ENCODE peak calls at places on chromosome 4, in seven cellular contexts. One of them, this sample, is unnamed.

GRCh38 chr4:95732061-95732460 is 107.8 kb upstream of the PDHA2 start:
- DNase-seq in tibial artery: no peak
- DNase-seq in naive thymus-derived CD4-positive, alpha-beta T cell: no peak
- DNase-seq in body of pancreas: no peak
- DNase-seq in esophagus squamous epithelium: no peak
- DNase-seq in neuronal stem cell: no peak
- DNase-seq in heart right ventricle: no peak
- DNase-seq in this sample: no peak

GRCh38 chr4:84733343-84734033 is 150.6 kb downstream of the CDS1 start:
- DNase-seq in tibial artery: no peak
- DNase-seq in naive thymus-derived CD4-positive, alpha-beta T cell: no peak
- DNase-seq in body of pancreas: no peak
- DNase-seq in esophagus squamous epithelium: no peak
- DNase-seq in neuronal stem cell: no peak
- DNase-seq in heart right ventricle: peak
- DNase-seq in this sample: no peak

GRCh38 chr4:99300934-99301333 is 10.1 kb upstream of the ADH1A start:
- DNase-seq in tibial artery: peak
- DNase-seq in naive thymus-derived CD4-positive, alpha-beta T cell: no peak
- DNase-seq in body of pancreas: peak
- DNase-seq in esophagus squamous epithelium: no peak
- DNase-seq in neuronal stem cell: no peak
- DNase-seq in heart right ventricle: peak
- DNase-seq in this sample: no peak

GRCh38 chr4:122100508-122100907 is 51.6 kb upstream of the BLTP1 start:
- DNase-seq in tibial artery: no peak
- DNase-seq in naive thymus-derived CD4-positive, alpha-beta T cell: no peak
- DNase-seq in body of pancreas: no peak
- DNase-seq in esophagus squamous epithelium: no peak
- DNase-seq in neuronal stem cell: peak
- DNase-seq in heart right ventricle: no peak
- DNase-seq in this sample: no peak

GRCh38 chr4:478373-478772 is 20.6 kb downstream of the ZNF721 start:
- DNase-seq in tibial artery: no peak
- DNase-seq in naive thymus-derived CD4-positive, alpha-beta T cell: no peak
- DNase-seq in body of pancreas: no peak
- DNase-seq in esophagus squamous epithelium: no peak
- DNase-seq in neuronal stem cell: no peak
- DNase-seq in heart right ventricle: no peak
- DNase-seq in this sample: no peak

GRCh38 chr4:30717208-30718020 is 2.8 kb upstream of the PCDH7 start:
- DNase-seq in tibial artery: peak
- DNase-seq in naive thymus-derived CD4-positive, alpha-beta T cell: peak
- DNase-seq in body of pancreas: no peak
- DNase-seq in esophagus squamous epithelium: no peak
- DNase-seq in neuronal stem cell: peak
- DNase-seq in heart right ventricle: peak
- DNase-seq in this sample: peak

GRCh38 chr4:149897784-149898183 is 82.1 kb upstream of the IQCM start:
- DNase-seq in tibial artery: no peak
- DNase-seq in naive thymus-derived CD4-positive, alpha-beta T cell: no peak
- DNase-seq in body of pancreas: no peak
- DNase-seq in esophagus squamous epithelium: no peak
- DNase-seq in neuronal stem cell: no peak
- DNase-seq in heart right ventricle: no peak
- DNase-seq in this sample: no peak

GRCh38 chr4:106312997-106313522 is 2.9 kb downstream of the TBCK start:
- DNase-seq in tibial artery: no peak
- DNase-seq in naive thymus-derived CD4-positive, alpha-beta T cell: no peak
- DNase-seq in body of pancreas: no peak
- DNase-seq in esophagus squamous epithelium: no peak
- DNase-seq in neuronal stem cell: no peak
- DNase-seq in heart right ventricle: no peak
- DNase-seq in this sample: no peak

GRCh38 chr4:164009435-164009834 is 514.9 kb downstream of the TMA16 start:
- DNase-seq in tibial artery: no peak
- DNase-seq in naive thymus-derived CD4-positive, alpha-beta T cell: no peak
- DNase-seq in body of pancreas: no peak
- DNase-seq in esophagus squamous epithelium: no peak
- DNase-seq in neuronal stem cell: no peak
- DNase-seq in heart right ventricle: no peak
- DNase-seq in this sample: no peak

GRCh38 chr4:140130677-140131076 is 23.3 kb downstream of the MAML3 start:
- DNase-seq in tibial artery: no peak
- DNase-seq in naive thymus-derived CD4-positive, alpha-beta T cell: no peak
- DNase-seq in body of pancreas: no peak
- DNase-seq in esophagus squamous epithelium: no peak
- DNase-seq in neuronal stem cell: no peak
- DNase-seq in heart right ventricle: no peak
- DNase-seq in this sample: no peak

GRCh38 chr4:124509151-124509550 is 203.4 kb downstream of the ANKRD50 start:
- DNase-seq in tibial artery: no peak
- DNase-seq in naive thymus-derived CD4-positive, alpha-beta T cell: no peak
- DNase-seq in body of pancreas: no peak
- DNase-seq in esophagus squamous epithelium: no peak
- DNase-seq in neuronal stem cell: no peak
- DNase-seq in heart right ventricle: no peak
- DNase-seq in this sample: no peak

GRCh38 chr4:80462537-80463207 is 127.1 kb downstream of the CFAP299 start:
- DNase-seq in tibial artery: no peak
- DNase-seq in naive thymus-derived CD4-positive, alpha-beta T cell: no peak
- DNase-seq in body of pancreas: no peak
- DNase-seq in esophagus squamous epithelium: no peak
- DNase-seq in neuronal stem cell: no peak
- DNase-seq in heart right ventricle: no peak
- DNase-seq in this sample: no peak

GRCh38 chr4:108303488-108304177 is 134.9 kb upstream of the LEF1 start:
- DNase-seq in tibial artery: no peak
- DNase-seq in naive thymus-derived CD4-positive, alpha-beta T cell: no peak
- DNase-seq in body of pancreas: no peak
- DNase-seq in esophagus squamous epithelium: no peak
- DNase-seq in neuronal stem cell: no peak
- DNase-seq in heart right ventricle: no peak
- DNase-seq in this sample: no peak

GRCh38 chr4:73653695-73654106 is 33.5 kb upstream of the RASSF6 start:
- DNase-seq in tibial artery: no peak
- DNase-seq in naive thymus-derived CD4-positive, alpha-beta T cell: no peak
- DNase-seq in body of pancreas: peak
- DNase-seq in esophagus squamous epithelium: no peak
- DNase-seq in neuronal stem cell: peak
- DNase-seq in heart right ventricle: no peak
- DNase-seq in this sample: no peak

GRCh38 chr4:173346074-173346473 is 11.9 kb upstream of the HMGB2 start:
- DNase-seq in tibial artery: no peak
- DNase-seq in naive thymus-derived CD4-positive, alpha-beta T cell: no peak
- DNase-seq in body of pancreas: no peak
- DNase-seq in esophagus squamous epithelium: no peak
- DNase-seq in neuronal stem cell: no peak
- DNase-seq in heart right ventricle: no peak
- DNase-seq in this sample: no peak

GRCh38 chr4:125313497-125313896 is 1.3 kb upstream of the FAT4 start:
- DNase-seq in tibial artery: no peak
- DNase-seq in naive thymus-derived CD4-positive, alpha-beta T cell: no peak
- DNase-seq in body of pancreas: peak
- DNase-seq in esophagus squamous epithelium: no peak
- DNase-seq in neuronal stem cell: peak
- DNase-seq in heart right ventricle: peak
- DNase-seq in this sample: no peak

GRCh38 chr4:103499094-103499493 is 220.7 kb downstream of the TACR3 start:
- DNase-seq in tibial artery: no peak
- DNase-seq in naive thymus-derived CD4-positive, alpha-beta T cell: no peak
- DNase-seq in body of pancreas: no peak
- DNase-seq in esophagus squamous epithelium: no peak
- DNase-seq in neuronal stem cell: no peak
- DNase-seq in heart right ventricle: no peak
- DNase-seq in this sample: no peak

GRCh38 chr4:121072836-121073362 is 564 bp upstream of the NDNF start:
- DNase-seq in tibial artery: peak
- DNase-seq in naive thymus-derived CD4-positive, alpha-beta T cell: no peak
- DNase-seq in body of pancreas: no peak
- DNase-seq in esophagus squamous epithelium: no peak
- DNase-seq in neuronal stem cell: peak
- DNase-seq in heart right ventricle: no peak
- DNase-seq in this sample: no peak

GRCh38 chr4:15688056-15688455 is 6.4 kb downstream of the FAM200B start:
- DNase-seq in tibial artery: no peak
- DNase-seq in naive thymus-derived CD4-positive, alpha-beta T cell: no peak
- DNase-seq in body of pancreas: no peak
- DNase-seq in esophagus squamous epithelium: no peak
- DNase-seq in neuronal stem cell: no peak
- DNase-seq in heart right ventricle: no peak
- DNase-seq in this sample: no peak

GRCh38 chr4:106253364-106254129 is 62.5 kb downstream of the TBCK start:
- DNase-seq in tibial artery: no peak
- DNase-seq in naive thymus-derived CD4-positive, alpha-beta T cell: no peak
- DNase-seq in body of pancreas: no peak
- DNase-seq in esophagus squamous epithelium: no peak
- DNase-seq in neuronal stem cell: no peak
- DNase-seq in heart right ventricle: no peak
- DNase-seq in this sample: no peak

GRCh38 chr4:38310446-38311043 is 350.3 kb downstream of the PTTG2 start:
- DNase-seq in tibial artery: no peak
- DNase-seq in naive thymus-derived CD4-positive, alpha-beta T cell: peak
- DNase-seq in body of pancreas: no peak
- DNase-seq in esophagus squamous epithelium: no peak
- DNase-seq in neuronal stem cell: no peak
- DNase-seq in heart right ventricle: no peak
- DNase-seq in this sample: no peak

GRCh38 chr4:5758741-5759140 is 47.7 kb downstream of the EVC start:
- DNase-seq in tibial artery: no peak
- DNase-seq in naive thymus-derived CD4-positive, alpha-beta T cell: no peak
- DNase-seq in body of pancreas: no peak
- DNase-seq in esophagus squamous epithelium: no peak
- DNase-seq in neuronal stem cell: no peak
- DNase-seq in heart right ventricle: no peak
- DNase-seq in this sample: no peak

GRCh38 chr4:97987019-97987648 is 156.1 kb downstream of the STPG2 start:
- DNase-seq in tibial artery: no peak
- DNase-seq in naive thymus-derived CD4-positive, alpha-beta T cell: no peak
- DNase-seq in body of pancreas: no peak
- DNase-seq in esophagus squamous epithelium: no peak
- DNase-seq in neuronal stem cell: no peak
- DNase-seq in heart right ventricle: no peak
- DNase-seq in this sample: no peak

GRCh38 chr4:80016506-80016905 is 56.5 kb downstream of the ANTXR2 start:
- DNase-seq in tibial artery: no peak
- DNase-seq in naive thymus-derived CD4-positive, alpha-beta T cell: no peak
- DNase-seq in body of pancreas: no peak
- DNase-seq in esophagus squamous epithelium: no peak
- DNase-seq in neuronal stem cell: no peak
- DNase-seq in heart right ventricle: no peak
- DNase-seq in this sample: no peak

GRCh38 chr4:48290146-48290772 is 20.6 kb upstream of the TEC start:
- DNase-seq in tibial artery: no peak
- DNase-seq in naive thymus-derived CD4-positive, alpha-beta T cell: no peak
- DNase-seq in body of pancreas: peak
- DNase-seq in esophagus squamous epithelium: no peak
- DNase-seq in neuronal stem cell: no peak
- DNase-seq in heart right ventricle: no peak
- DNase-seq in this sample: no peak

GRCh38 chr4:7034262-7035081 is 8.7 kb upstream of the TADA2B start:
- DNase-seq in tibial artery: no peak
- DNase-seq in naive thymus-derived CD4-positive, alpha-beta T cell: no peak
- DNase-seq in body of pancreas: peak
- DNase-seq in esophagus squamous epithelium: no peak
- DNase-seq in neuronal stem cell: no peak
- DNase-seq in heart right ventricle: no peak
- DNase-seq in this sample: no peak

GRCh38 chr4:158715787-158716186 is 7.4 kb downstream of the PPID start:
- DNase-seq in tibial artery: no peak
- DNase-seq in naive thymus-derived CD4-positive, alpha-beta T cell: no peak
- DNase-seq in body of pancreas: no peak
- DNase-seq in esophagus squamous epithelium: no peak
- DNase-seq in neuronal stem cell: no peak
- DNase-seq in heart right ventricle: no peak
- DNase-seq in this sample: no peak

GRCh38 chr4:94669672-94670664 is 87.8 kb upstream of the BMPR1B start:
- DNase-seq in tibial artery: no peak
- DNase-seq in naive thymus-derived CD4-positive, alpha-beta T cell: no peak
- DNase-seq in body of pancreas: no peak
- DNase-seq in esophagus squamous epithelium: no peak
- DNase-seq in neuronal stem cell: no peak
- DNase-seq in heart right ventricle: no peak
- DNase-seq in this sample: no peak

GRCh38 chr4:53916431-53916889 is 147.9 kb downstream of the CHIC2 start:
- DNase-seq in tibial artery: no peak
- DNase-seq in naive thymus-derived CD4-positive, alpha-beta T cell: no peak
- DNase-seq in body of pancreas: no peak
- DNase-seq in esophagus squamous epithelium: no peak
- DNase-seq in neuronal stem cell: no peak
- DNase-seq in heart right ventricle: no peak
- DNase-seq in this sample: no peak

GRCh38 chr4:13322681-13323101 is 161.4 kb downstream of the RAB28 start:
- DNase-seq in tibial artery: no peak
- DNase-seq in naive thymus-derived CD4-positive, alpha-beta T cell: no peak
- DNase-seq in body of pancreas: no peak
- DNase-seq in esophagus squamous epithelium: no peak
- DNase-seq in neuronal stem cell: no peak
- DNase-seq in heart right ventricle: no peak
- DNase-seq in this sample: no peak

GRCh38 chr4:61086979-61087378 is 113.1 kb upstream of the ADGRL3 start:
- DNase-seq in tibial artery: no peak
- DNase-seq in naive thymus-derived CD4-positive, alpha-beta T cell: no peak
- DNase-seq in body of pancreas: no peak
- DNase-seq in esophagus squamous epithelium: no peak
- DNase-seq in neuronal stem cell: no peak
- DNase-seq in heart right ventricle: no peak
- DNase-seq in this sample: no peak
- H3K27ac ChIP-seq in tibial artery: no peak
- H3K27ac ChIP-seq in naive thymus-derived CD4-positive, alpha-beta T cell: no peak
- H3K27ac ChIP-seq in body of pancreas: no peak
- H3K27ac ChIP-seq in esophagus squamous epithelium: no peak
- H3K27ac ChIP-seq in neuronal stem cell: no peak
- H3K27ac ChIP-seq in heart right ventricle: no peak
- H3K27ac ChIP-seq in this sample: no peak

GRCh38 chr4:24535399-24535798 is 49.0 kb downstream of the DHX15 start:
- DNase-seq in tibial artery: no peak
- DNase-seq in naive thymus-derived CD4-positive, alpha-beta T cell: no peak
- DNase-seq in body of pancreas: no peak
- DNase-seq in esophagus squamous epithelium: no peak
- DNase-seq in neuronal stem cell: no peak
- DNase-seq in heart right ventricle: no peak
- DNase-seq in this sample: no peak
- H3K27ac ChIP-seq in tibial artery: no peak
- H3K27ac ChIP-seq in naive thymus-derived CD4-positive, alpha-beta T cell: no peak
- H3K27ac ChIP-seq in body of pancreas: no peak
- H3K27ac ChIP-seq in esophagus squamous epithelium: no peak
- H3K27ac ChIP-seq in neuronal stem cell: no peak
- H3K27ac ChIP-seq in heart right ventricle: no peak
- H3K27ac ChIP-seq in this sample: no peak

GRCh38 chr4:52103314-52103713 is 52.2 kb downstream of the SPATA18 start:
- DNase-seq in tibial artery: no peak
- DNase-seq in naive thymus-derived CD4-positive, alpha-beta T cell: no peak
- DNase-seq in body of pancreas: no peak
- DNase-seq in esophagus squamous epithelium: no peak
- DNase-seq in neuronal stem cell: peak
- DNase-seq in heart right ventricle: no peak
- DNase-seq in this sample: no peak
- H3K27ac ChIP-seq in tibial artery: no peak
- H3K27ac ChIP-seq in naive thymus-derived CD4-positive, alpha-beta T cell: no peak
- H3K27ac ChIP-seq in body of pancreas: no peak
- H3K27ac ChIP-seq in esophagus squamous epithelium: no peak
- H3K27ac ChIP-seq in neuronal stem cell: no peak
- H3K27ac ChIP-seq in heart right ventricle: no peak
- H3K27ac ChIP-seq in this sample: no peak

GRCh38 chr4:8201341-8201781 is 2.3 kb downstream of the SH3TC1 start:
- DNase-seq in tibial artery: no peak
- DNase-seq in naive thymus-derived CD4-positive, alpha-beta T cell: peak
- DNase-seq in body of pancreas: no peak
- DNase-seq in esophagus squamous epithelium: no peak
- DNase-seq in neuronal stem cell: no peak
- DNase-seq in heart right ventricle: no peak
- DNase-seq in this sample: no peak
- H3K27ac ChIP-seq in tibial artery: no peak
- H3K27ac ChIP-seq in naive thymus-derived CD4-positive, alpha-beta T cell: peak
- H3K27ac ChIP-seq in body of pancreas: peak
- H3K27ac ChIP-seq in esophagus squamous epithelium: peak
- H3K27ac ChIP-seq in neuronal stem cell: no peak
- H3K27ac ChIP-seq in heart right ventricle: no peak
- H3K27ac ChIP-seq in this sample: peak